ENCODE peak calls at places on chromosomes 5 and 9, in eight cellular contexts. R, A, E, G, S, P, J and U are unnamed samples.

GRCh38 chr5:169970911-169971436 is 9.3 kb downstream of the INSYN2B start:
- DNase-seq in R (no peak), A (no peak), E (no peak), G (no peak), S (peak), P (peak), J (peak), U (no peak)

GRCh38 chr5:44329716-44330115 is 59.5 kb downstream of the FGF10 start:
- DNase-seq in R (no peak), A (no peak), E (no peak), G (no peak), S (no peak), P (no peak), J (no peak), U (no peak)

GRCh38 chr5:93800988-93801811 is 59.8 kb upstream of the POU5F2 start:
- DNase-seq in R (peak), A (no peak), E (no peak), G (no peak), S (peak), P (peak), J (no peak), U (no peak)

GRCh38 chr5:135106136-135106535 is 72.1 kb upstream of the PITX1 start:
- DNase-seq in R (no peak), A (no peak), E (no peak), G (no peak), S (no peak), P (no peak), J (no peak), U (no peak)

GRCh38 chr5:179298181-179298993 is 46.9 kb downstream of the ADAMTS2 start:
- DNase-seq in R (no peak), A (no peak), E (no peak), G (no peak), S (no peak), P (no peak), J (no peak), U (no peak)

GRCh38 chr9:23319092-23319491 is 506.9 kb downstream of the ELAVL2 start:
- DNase-seq in R (no peak), A (no peak), E (no peak), G (no peak), S (no peak), P (no peak), J (no peak), U (no peak)

GRCh38 chr9:19386469-19387044 is 6.5 kb upstream of the RPS6 start:
- DNase-seq in R (no peak), A (no peak), E (no peak), G (no peak), S (no peak), P (no peak), J (no peak), U (no peak)

GRCh38 chr5:53543401-53543800 is 17.0 kb upstream of the NDUFS4 start:
- DNase-seq in R (no peak), A (no peak), E (no peak), G (no peak), S (no peak), P (peak), J (no peak), U (no peak)

GRCh38 chr5:124252094-124252750 is 494.2 kb downstream of the ZNF608 start:
- DNase-seq in R (no peak), A (no peak), E (no peak), G (no peak), S (no peak), P (peak), J (no peak), U (no peak)

GRCh38 chr9:136045595-136046554 is 49.2 kb downstream of the NACC2 start:
- DNase-seq in R (no peak), A (no peak), E (no peak), G (no peak), S (no peak), P (peak), J (no peak), U (no peak)

GRCh38 chr9:131096490-131097258 is at the start of gene AIF1L:
- DNase-seq in R (no peak), A (no peak), E (peak), G (peak), S (peak), P (no peak), J (no peak), U (peak)

GRCh38 chr9:122209451-122209850 is 19.3 kb downstream of the LHX6 start:
- DNase-seq in R (no peak), A (no peak), E (no peak), G (no peak), S (no peak), P (no peak), J (no peak), U (no peak)

GRCh38 chr9:18605763-18606162 is 131.8 kb downstream of the ADAMTSL1 start:
- DNase-seq in R (peak), A (no peak), E (no peak), G (no peak), S (no peak), P (peak), J (peak), U (no peak)

GRCh38 chr9:1050125-1050895 is at the start of gene DMRT2:
- DNase-seq in R (peak), A (no peak), E (peak), G (peak), S (peak), P (peak), J (peak), U (peak)

GRCh38 chr9:127899200-127899943 is at the start of gene ST6GALNAC6:
- DNase-seq in R (peak), A (peak), E (peak), G (peak), S (peak), P (peak), J (no peak), U (peak)

GRCh38 chr5:138033275-138033808 is 463 bp upstream of the FAM13B start:
- DNase-seq in R (no peak), A (no peak), E (no peak), G (no peak), S (no peak), P (no peak), J (no peak), U (no peak)

GRCh38 chr5:666816-667498 is 26.2 kb downstream of the TPPP start:
- DNase-seq in R (no peak), A (no peak), E (no peak), G (no peak), S (no peak), P (no peak), J (no peak), U (no peak)

GRCh38 chr9:99878651-99879050 is 27.8 kb upstream of the STX17 start:
- DNase-seq in R (no peak), A (no peak), E (no peak), G (no peak), S (no peak), P (peak), J (no peak), U (no peak)

DNA sequence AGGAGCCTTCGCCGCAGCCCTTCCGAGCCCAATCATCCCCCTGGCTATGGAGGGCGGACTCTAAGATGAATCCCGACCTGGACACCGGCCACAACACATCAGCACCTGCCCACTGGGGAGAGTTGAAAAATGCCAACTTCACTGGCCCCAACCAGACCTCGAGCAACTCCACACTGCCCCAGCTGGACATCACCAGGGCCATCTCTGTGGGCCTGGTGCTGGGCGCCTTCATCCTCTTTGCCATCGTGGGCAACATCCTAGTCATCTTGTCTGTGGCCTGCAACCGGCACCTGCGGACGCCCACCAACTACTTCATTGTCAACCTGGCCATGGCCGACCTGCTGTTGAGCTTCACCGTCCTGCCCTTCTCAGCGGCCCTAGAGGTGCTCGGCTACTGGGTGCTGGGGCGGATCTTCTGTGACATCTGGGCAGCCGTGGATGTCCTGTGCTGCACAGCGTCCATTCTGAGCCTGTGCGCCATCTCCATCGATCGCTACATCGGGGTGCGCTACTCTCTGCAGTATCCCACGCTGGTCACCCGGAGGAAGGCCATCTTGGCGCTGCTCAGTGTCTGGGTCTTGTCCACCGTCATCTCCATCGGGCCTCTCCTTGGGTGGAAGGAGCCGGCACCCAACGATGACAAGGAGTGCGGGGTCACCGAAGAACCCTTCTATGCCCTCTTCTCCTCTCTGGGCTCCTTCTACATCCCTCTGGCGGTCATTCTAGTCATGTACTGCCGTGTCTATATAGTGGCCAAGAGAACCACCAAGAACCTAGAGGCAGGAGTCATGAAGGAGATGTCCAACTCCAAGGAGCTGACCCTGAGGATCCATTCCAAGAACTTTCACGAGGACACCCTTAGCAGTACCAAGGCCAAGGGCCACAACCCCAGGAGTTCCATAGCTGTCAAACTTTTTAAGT is 819 bp downstream of the ADRA1B start:
- DNase-seq in R (no peak), A (no peak), E (no peak), G (no peak), S (no peak), P (no peak), J (no peak), U (no peak)
- TF ChIP-seq CTCF in R (no peak), A (no peak), E (no peak), G (no peak), S (no peak), P (no peak), J (no peak), U (no peak)

DNA sequence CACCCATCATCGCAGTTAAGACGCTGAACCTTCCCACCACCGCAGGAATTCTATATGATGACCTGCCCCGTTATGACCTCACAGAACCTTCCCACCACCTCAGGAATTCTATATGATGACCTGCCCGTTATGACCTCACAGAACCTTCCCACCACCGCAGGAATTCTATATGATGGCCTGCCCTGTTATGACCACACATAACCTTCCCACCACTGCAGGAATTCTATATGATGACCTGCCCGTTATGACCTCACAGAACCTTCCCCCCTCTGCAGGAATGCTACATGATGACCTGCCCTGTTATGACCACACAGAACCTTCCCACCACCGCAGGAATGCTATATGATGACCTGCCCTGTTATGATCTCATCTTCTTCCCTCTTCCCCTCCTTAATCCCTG is 64.3 kb downstream of the IRX1 start:
- DNase-seq in R (no peak), A (no peak), E (no peak), G (no peak), S (no peak), P (no peak), J (no peak), U (no peak)
- TF ChIP-seq CTCF in R (no peak), A (no peak), E (no peak), G (no peak), S (no peak), P (no peak), J (no peak), U (no peak)

DNA sequence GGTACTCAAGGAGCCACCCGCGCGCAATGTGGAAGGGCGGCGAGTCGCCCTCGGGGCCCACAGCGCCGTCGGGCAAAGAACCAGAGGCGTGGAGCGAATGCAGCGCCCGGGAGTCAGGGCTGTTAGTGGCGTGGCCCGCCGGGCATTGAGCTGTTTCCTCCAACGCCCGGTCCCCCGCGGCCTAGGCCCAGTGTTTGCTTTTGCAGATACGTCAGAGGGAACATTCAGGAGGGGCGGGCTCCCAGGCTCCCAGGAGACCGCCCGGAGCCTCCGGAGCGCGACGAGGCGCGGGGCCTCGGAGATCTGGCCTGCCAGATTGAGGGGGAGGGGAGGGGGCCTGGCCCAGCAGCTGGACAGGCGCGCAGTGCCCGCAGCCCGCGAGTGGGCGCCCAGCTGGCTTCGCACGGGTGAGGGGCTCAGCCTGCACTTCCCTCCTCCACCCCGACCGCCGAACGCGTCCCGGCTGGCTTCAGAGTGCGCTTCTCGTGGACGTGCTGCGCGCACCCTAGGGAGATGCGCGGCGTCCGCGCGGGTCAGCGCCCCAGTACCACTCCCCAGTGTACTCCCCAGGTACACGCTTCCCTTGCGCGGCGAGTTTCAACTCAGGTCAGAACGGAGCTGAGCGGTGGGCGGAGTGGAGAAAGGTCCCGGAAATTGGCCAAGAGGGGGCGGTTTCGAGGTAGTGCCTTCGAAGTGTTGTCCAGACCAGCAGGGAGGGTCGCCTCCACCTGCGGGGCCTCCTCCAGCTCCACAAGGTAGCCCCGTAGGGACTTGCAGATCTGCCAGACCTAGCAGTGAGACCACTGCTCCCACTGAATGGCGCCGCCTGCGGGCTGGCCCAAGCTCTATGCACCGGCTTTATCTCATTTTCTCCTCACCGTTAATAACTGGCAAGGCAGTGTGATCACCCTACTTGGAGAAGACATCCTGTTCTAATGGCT is 130.4 kb downstream of the TMEM174 start:
- DNase-seq in R (no peak), A (no peak), E (peak), G (peak), S (peak), P (peak), J (no peak), U (peak)
- TF ChIP-seq CTCF in R (no peak), A (no peak), E (peak), G (peak), S (peak), P (peak), J (no peak), U (peak)

GRCh38 chr5:177431317-177432142 is 5.1 kb downstream of the GRK6 start:
- DNase-seq in R (no peak), A (peak), E (no peak), G (no peak), S (no peak), P (no peak), J (peak), U (no peak)

GRCh38 chr5:177430972-177431316 is 4.5 kb downstream of the GRK6 start:
- DNase-seq in R (no peak), A (no peak), E (no peak), G (no peak), S (no peak), P (no peak), J (no peak), U (no peak)

GRCh38 chr5:177428574-177429217 is 2.2 kb downstream of the GRK6 start:
- DNase-seq in R (no peak), A (no peak), E (no peak), G (no peak), S (no peak), P (no peak), J (no peak), U (no peak)

GRCh38 chr5:177429248-177430045 is 3.0 kb downstream of the GRK6 start:
- DNase-seq in R (peak), A (peak), E (no peak), G (no peak), S (no peak), P (no peak), J (peak), U (no peak)

GRCh38 chr5:177430146-177430951 is 3.9 kb downstream of the GRK6 start:
- DNase-seq in R (no peak), A (no peak), E (no peak), G (no peak), S (no peak), P (no peak), J (peak), U (no peak)
- TF ChIP-seq CTCF in R (no peak), A (no peak), E (no peak), G (no peak), S (no peak), P (no peak), J (no peak), U (no peak)

DNA sequence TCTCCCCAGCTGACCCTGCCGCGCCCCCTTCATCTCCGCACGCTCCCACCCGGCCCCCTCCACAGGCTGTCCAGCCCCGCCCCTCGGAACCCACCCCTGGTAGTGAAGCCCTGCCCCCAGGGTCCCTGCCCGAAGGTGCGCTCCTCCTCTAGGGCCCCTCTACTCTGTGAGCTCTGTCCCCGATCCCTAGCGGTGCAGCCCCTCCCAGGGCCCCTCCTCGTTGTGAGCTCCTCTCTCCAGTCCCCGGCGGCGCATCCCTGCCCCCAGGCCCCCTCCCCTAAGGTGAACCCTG is 746 bp downstream of the CFAP90 start:
- DNase-seq in R (peak), A (no peak), E (peak), G (no peak), S (no peak), P (no peak), J (no peak), U (no peak)
- TF ChIP-seq CTCF in R (no peak), A (no peak), E (no peak), G (no peak), S (no peak), P (no peak), J (no peak), U (no peak)

GRCh38 chr9:126397056-126397455 is 70.4 kb downstream of the MVB12B start:
- DNase-seq in R (no peak), A (peak), E (no peak), G (no peak), S (no peak), P (no peak), J (no peak), U (no peak)
- TF ChIP-seq CTCF in R (no peak), A (peak), E (peak), G (no peak), S (no peak), P (peak), J (no peak), U (peak)